ENCODE peak calls at places on chromosomes 16 and 17, in four cellular contexts. One of them, this sample, is unnamed.
A peak's percentile ranks its signal among the peaks of the same experiment; 100 is the strongest.

GRCh38 chr16:53042235-53042645 is 10.5 kb downstream of the CHD9NB start:
- DNase-seq in left ventricle myocardium inferior: no peak
- DNase-seq in NCI-H460: no peak
- DNase-seq in Panc1: no peak
- DNase-seq in this sample: no peak

GRCh38 chr16:49183911-49184310 is 97.7 kb downstream of the CBLN1 start:
- DNase-seq in left ventricle myocardium inferior: no peak
- DNase-seq in NCI-H460: no peak
- DNase-seq in Panc1: no peak
- DNase-seq in this sample: no peak

GRCh38 chr17:59748591-59748990 is 41.1 kb downstream of the VMP1 start:
- DNase-seq in left ventricle myocardium inferior: no peak
- DNase-seq in NCI-H460: no peak
- DNase-seq in Panc1: no peak
- DNase-seq in this sample: no peak

GRCh38 chr16:67164599-67165061 is at the start of gene HSF4:
- DNase-seq in left ventricle myocardium inferior: peak; percentile 75
- DNase-seq in NCI-H460: peak; percentile 74
- DNase-seq in Panc1: no peak
- DNase-seq in this sample: no peak

GRCh38 chr17:50947844-50948514 is 81.8 kb upstream of the TOB1 start:
- DNase-seq in left ventricle myocardium inferior: peak; percentile 65
- DNase-seq in NCI-H460: peak; percentile 87
- DNase-seq in Panc1: no peak
- DNase-seq in this sample: peak; percentile 9

GRCh38 chr17:51365090-51365489 is 104.7 kb downstream of the UTP18 start:
- DNase-seq in left ventricle myocardium inferior: no peak
- DNase-seq in NCI-H460: no peak
- DNase-seq in Panc1: no peak
- DNase-seq in this sample: no peak

GRCh38 chr16:61313931-61314330 is 722.3 kb downstream of the CDH8 start:
- DNase-seq in left ventricle myocardium inferior: no peak
- DNase-seq in NCI-H460: no peak
- DNase-seq in Panc1: no peak
- DNase-seq in this sample: no peak

GRCh38 chr17:249236-249993 is 68.0 kb upstream of the DOC2B start:
- DNase-seq in left ventricle myocardium inferior: peak; percentile 6
- DNase-seq in NCI-H460: no peak
- DNase-seq in Panc1: no peak
- DNase-seq in this sample: peak; percentile 5